ENCODE peak calls at places on chromosomes 13 and 19, in nine cellular contexts. One of them, this sample, is unnamed.

GRCh38 chr13:76331948-76332712 is 554.1 kb downstream of the KCTD12 start:
- DNase-seq in substantia nigra: no peak
- DNase-seq in HS-5: no peak
- DNase-seq in COR-L47: peak; percentile 69
- DNase-seq in stimulated activated CD4-positive, alpha-beta T cell treated with anti-CD3 and anti-CD28 coated beads, Interleukin-1b, Interleukin-23, amount 100 ng/mL, for 1 hour: no peak
- DNase-seq in lower lobe of right lung: no peak
- DNase-seq in NCI-H510A treated with DMSO at 0.1 percent for 48 hours: no peak
- DNase-seq in left ventricle myocardium inferior: no peak
- DNase-seq in BJ: no peak
- DNase-seq in this sample: no peak

GRCh38 chr13:42996584-42996983 is 4.5 kb upstream of the EPSTI1 start:
- DNase-seq in BJ: peak; percentile 74
- DNase-seq in substantia nigra: no peak
- DNase-seq in COR-L47: no peak
- DNase-seq in left ventricle myocardium inferior: no peak
- DNase-seq in NCI-H510A treated with DMSO at 0.1 percent for 48 hours: no peak
- DNase-seq in lower lobe of right lung: no peak
- DNase-seq in HS-5: peak; percentile 76
- DNase-seq in stimulated activated CD4-positive, alpha-beta T cell treated with anti-CD3 and anti-CD28 coated beads, Interleukin-1b, Interleukin-23, amount 100 ng/mL, for 1 hour: no peak
- DNase-seq in this sample: no peak

GRCh38 chr19:47644743-47645499 is 36.0 kb downstream of the BICRA start:
- DNase-seq in HS-5: no peak
- DNase-seq in lower lobe of right lung: no peak
- DNase-seq in NCI-H510A treated with DMSO at 0.1 percent for 48 hours: peak; percentile 51
- DNase-seq in left ventricle myocardium inferior: no peak
- DNase-seq in BJ: no peak
- DNase-seq in stimulated activated CD4-positive, alpha-beta T cell treated with anti-CD3 and anti-CD28 coated beads, Interleukin-1b, Interleukin-23, amount 100 ng/mL, for 1 hour: no peak
- DNase-seq in COR-L47: no peak
- DNase-seq in substantia nigra: no peak
- DNase-seq in this sample: no peak

GRCh38 chr19:42121666-42122069 is 10.6 kb downstream of the POU2F2 start:
- DNase-seq in HS-5: peak; percentile 83
- DNase-seq in left ventricle myocardium inferior: peak; percentile 53
- DNase-seq in NCI-H510A treated with DMSO at 0.1 percent for 48 hours: no peak
- DNase-seq in stimulated activated CD4-positive, alpha-beta T cell treated with anti-CD3 and anti-CD28 coated beads, Interleukin-1b, Interleukin-23, amount 100 ng/mL, for 1 hour: peak; percentile 66
- DNase-seq in COR-L47: no peak
- DNase-seq in BJ: peak; percentile 43
- DNase-seq in lower lobe of right lung: peak; percentile 64
- DNase-seq in substantia nigra: peak; percentile 34
- DNase-seq in this sample: peak; percentile 78

GRCh38 chr13:23630349-23631093 is 60.3 kb downstream of the TNFRSF19 start:
- DNase-seq in left ventricle myocardium inferior: no peak
- DNase-seq in stimulated activated CD4-positive, alpha-beta T cell treated with anti-CD3 and anti-CD28 coated beads, Interleukin-1b, Interleukin-23, amount 100 ng/mL, for 1 hour: no peak
- DNase-seq in HS-5: no peak
- DNase-seq in lower lobe of right lung: no peak
- DNase-seq in COR-L47: no peak
- DNase-seq in BJ: no peak
- DNase-seq in NCI-H510A treated with DMSO at 0.1 percent for 48 hours: no peak
- DNase-seq in substantia nigra: no peak
- DNase-seq in this sample: no peak

GRCh38 chr13:43127827-43128226 is 104.4 kb downstream of the DNAJC15 start:
- DNase-seq in lower lobe of right lung: no peak
- DNase-seq in substantia nigra: no peak
- DNase-seq in stimulated activated CD4-positive, alpha-beta T cell treated with anti-CD3 and anti-CD28 coated beads, Interleukin-1b, Interleukin-23, amount 100 ng/mL, for 1 hour: no peak
- DNase-seq in left ventricle myocardium inferior: no peak
- DNase-seq in HS-5: no peak
- DNase-seq in COR-L47: no peak
- DNase-seq in NCI-H510A treated with DMSO at 0.1 percent for 48 hours: no peak
- DNase-seq in BJ: no peak
- DNase-seq in this sample: no peak

GRCh38 chr19:33686687-33687541 is 65.2 kb downstream of the CHST8 start:
- DNase-seq in NCI-H510A treated with DMSO at 0.1 percent for 48 hours: no peak
- DNase-seq in substantia nigra: no peak
- DNase-seq in stimulated activated CD4-positive, alpha-beta T cell treated with anti-CD3 and anti-CD28 coated beads, Interleukin-1b, Interleukin-23, amount 100 ng/mL, for 1 hour: no peak
- DNase-seq in COR-L47: no peak
- DNase-seq in BJ: no peak
- DNase-seq in HS-5: no peak
- DNase-seq in left ventricle myocardium inferior: no peak
- DNase-seq in lower lobe of right lung: no peak
- DNase-seq in this sample: no peak

GRCh38 chr13:99295488-99296252 is 11.5 kb downstream of the GPR183 start:
- DNase-seq in substantia nigra: no peak
- DNase-seq in stimulated activated CD4-positive, alpha-beta T cell treated with anti-CD3 and anti-CD28 coated beads, Interleukin-1b, Interleukin-23, amount 100 ng/mL, for 1 hour: no peak
- DNase-seq in COR-L47: no peak
- DNase-seq in left ventricle myocardium inferior: no peak
- DNase-seq in HS-5: no peak
- DNase-seq in BJ: no peak
- DNase-seq in lower lobe of right lung: no peak
- DNase-seq in NCI-H510A treated with DMSO at 0.1 percent for 48 hours: no peak
- DNase-seq in this sample: no peak